ENCODE peak calls at places on chromosomes 5 and 9, in four cellular contexts. B, H, E and X are unnamed samples.

GRCh38 chr9:134637241-134637640 is 4.4 kb upstream of the COL5A1 start:
- DNase-seq in B (no peak), E (no peak), H (no peak), X (peak; percentile 83)

GRCh38 chr5:15544039-15544438 is 44.1 kb downstream of the FBXL7 start:
- DNase-seq in E (no peak), B (no peak), H (peak; percentile 73), X (no peak)

GRCh38 chr9:72980183-72980582 is 27.3 kb upstream of the ALDH1A1 start:
- DNase-seq in E (no peak), B (no peak), H (no peak), X (no peak)

GRCh38 chr5:142600611-142601360 is 85.1 kb downstream of the FGF1 start:
- DNase-seq in B (peak; percentile 85), E (no peak), H (peak; percentile 71), X (peak; percentile 83)

GRCh38 chr9:69122391-69123141 is 51.5 kb upstream of the TJP2 start:
- DNase-seq in E (peak; percentile 10), B (peak; percentile 79), H (peak; percentile 96), X (peak; percentile 57)

GRCh38 chr5:151740336-151740942 is 18.0 kb downstream of the ATOX1 start:
- DNase-seq in B (peak; percentile 91), E (peak; percentile 83), H (peak; percentile 97), X (peak; percentile 96)

GRCh38 chr5:76861616-76862015 is 11.8 kb downstream of the S100Z start:
- DNase-seq in B (no peak), E (no peak), H (peak; percentile 15), X (peak; percentile 39)

GRCh38 chr9:18255158-18255629 is 218.8 kb upstream of the ADAMTSL1 start:
- DNase-seq in E (peak; percentile 50), B (peak; percentile 70), H (peak; percentile 93), X (peak; percentile 82)

GRCh38 chr9:19937121-19937520 is 148.3 kb upstream of the SLC24A2 start:
- DNase-seq in B (no peak), H (no peak), E (no peak), X (no peak)

GRCh38 chr9:95385521-95385920 is 68.0 kb upstream of the FANCC start:
- DNase-seq in E (no peak), B (no peak), H (no peak), X (no peak)

GRCh38 chr9:134858051-134858841 is 22.4 kb upstream of the FCN2 start:
- DNase-seq in B (no peak), H (peak; percentile 57), E (peak; percentile 30), X (no peak)

GRCh38 chr5:163094492-163095180 is 342.8 kb upstream of the CCNG1 start:
- DNase-seq in B (no peak), E (no peak), H (no peak), X (no peak)

GRCh38 chr5:175658299-175659145 is 651 bp downstream of the HRH2 start:
- DNase-seq in E (no peak), H (no peak), B (no peak), X (no peak)

GRCh38 chr5:2266668-2267240 is 384.0 kb upstream of the IRX4 start:
- DNase-seq in E (no peak), H (no peak), B (no peak), X (no peak)

GRCh38 chr9:127767405-127767804 is 11.1 kb downstream of the SH2D3C start:
- DNase-seq in B (no peak), H (no peak), E (no peak), X (no peak)

GRCh38 chr5:67350600-67351315 is 154.2 kb upstream of the CD180 start:
- DNase-seq in H (no peak), E (no peak), B (no peak), X (no peak)

GRCh38 chr5:77630246-77631165 is 8.0 kb downstream of the OTP start:
- DNase-seq in B (no peak), E (peak; percentile 85), H (no peak), X (no peak)

GRCh38 chr5:13611604-13612003 is 332.9 kb downstream of the DNAH5 start:
- DNase-seq in E (no peak), H (no peak), B (no peak), X (no peak)

GRCh38 chr5:132221781-132222648 is 5.6 kb downstream of the P4HA2 start:
- DNase-seq in E (no peak), B (no peak), H (peak; percentile 99), X (peak; percentile 87)

GRCh38 chr5:121273818-121274433 is 577.8 kb upstream of the FTMT start:
- DNase-seq in B (peak; percentile 88), E (peak; percentile 82), H (peak; percentile 89), X (peak; percentile 29)

GRCh38 chr9:27117489-27118135 is 8.6 kb downstream of the TEK start:
- DNase-seq in H (peak; percentile 87), B (peak; percentile 34), E (peak; percentile 6), X (no peak)

GRCh38 chr9:15349892-15350761 is 43.1 kb upstream of the TTC39B start:
- DNase-seq in E (peak; percentile 38), H (peak; percentile 28), B (peak; percentile 51), X (no peak)

GRCh38 chr5:38400365-38400764 is 142.0 kb downstream of the EGFLAM start:
- DNase-seq in H (no peak), E (no peak), B (no peak), X (no peak)

GRCh38 chr9:36818965-36819870 is 214.8 kb downstream of the PAX5 start:
- DNase-seq in B (no peak), H (no peak), E (no peak), X (no peak)

GRCh38 chr9:116165912-116166311 is 12.3 kb downstream of the PAPPA start:
- DNase-seq in B (no peak), H (peak; percentile 74), E (no peak), X (peak; percentile 77)

GRCh38 chr9:4301971-4302427 is 2.1 kb upstream of the GLIS3 start:
- DNase-seq in E (peak; percentile 28), B (peak; percentile 95), H (peak; percentile 98), X (peak; percentile 77)

GRCh38 chr5:144864113-144864512 is 693.4 kb downstream of the KCTD16 start:
- DNase-seq in H (no peak), E (no peak), B (no peak), X (no peak)

GRCh38 chr9:85223506-85224108 is 518.1 kb downstream of the AGTPBP1 start:
- DNase-seq in B (no peak), E (no peak), H (peak; percentile 28), X (no peak)

GRCh38 chr9:101479337-101480045 is 43.9 kb upstream of the ALDOB start:
- DNase-seq in H (no peak), E (no peak), B (no peak), X (no peak)
- H3K4me3 ChIP-seq in H (no peak overlapping the region), E (no peak overlapping the region), B (no peak overlapping the region), X (no peak overlapping the region)

DNA sequence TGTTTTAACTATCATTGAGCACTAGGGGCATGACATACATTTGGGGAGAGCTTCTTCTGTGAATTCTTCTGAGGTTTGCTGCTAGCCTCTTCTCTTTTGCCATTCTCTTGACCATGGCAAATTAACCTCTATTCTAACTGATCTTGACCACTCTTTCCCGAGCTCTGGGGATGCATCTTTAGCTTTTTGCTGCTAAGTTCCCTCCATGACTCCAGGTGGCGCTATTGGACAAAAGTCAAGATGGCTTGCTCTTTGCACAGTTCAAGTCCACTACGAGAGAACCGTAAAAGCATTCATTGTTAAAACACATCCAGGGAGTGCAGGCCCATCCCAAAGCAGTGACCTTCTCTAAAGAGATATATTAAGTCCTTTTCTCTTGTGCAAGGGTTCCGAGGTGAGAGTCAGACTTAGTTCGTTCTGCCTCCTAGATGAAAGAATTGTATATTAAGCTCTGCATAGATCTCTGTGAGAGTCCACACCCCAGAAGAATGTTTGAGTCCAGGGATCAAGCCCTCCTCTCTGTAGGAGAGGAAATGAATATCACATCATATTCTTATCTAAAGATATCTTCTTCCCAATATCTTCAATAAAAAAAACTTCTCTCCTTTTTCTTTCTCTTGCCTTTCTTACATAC is 1152.9 kb upstream of the CDH6 start:
- DNase-seq in E (peak; percentile 5), H (peak; percentile 78), B (peak; percentile 73), X (peak; percentile 3)
- TF ChIP-seq CTCF in E (peak; percentile 62), H (peak; percentile 79), B (peak; percentile 90), X (no peak)

GRCh38 chr5:170011751-170012150 is 31.5 kb upstream of the INSYN2B start:
- DNase-seq in B (no peak), H (no peak), E (no peak), X (no peak)

GRCh38 chr5:170000155-170000554 is 19.9 kb upstream of the INSYN2B start:
- DNase-seq in B (no peak), E (no peak), H (no peak), X (no peak)

GRCh38 chr5:170006016-170006415 is 25.7 kb upstream of the INSYN2B start:
- DNase-seq in H (no peak), B (no peak), E (no peak), X (no peak)
- H3K4me3 ChIP-seq in H (no peak overlapping the region), B (no peak overlapping the region), E (no peak overlapping the region), X (no peak overlapping the region)

DNA sequence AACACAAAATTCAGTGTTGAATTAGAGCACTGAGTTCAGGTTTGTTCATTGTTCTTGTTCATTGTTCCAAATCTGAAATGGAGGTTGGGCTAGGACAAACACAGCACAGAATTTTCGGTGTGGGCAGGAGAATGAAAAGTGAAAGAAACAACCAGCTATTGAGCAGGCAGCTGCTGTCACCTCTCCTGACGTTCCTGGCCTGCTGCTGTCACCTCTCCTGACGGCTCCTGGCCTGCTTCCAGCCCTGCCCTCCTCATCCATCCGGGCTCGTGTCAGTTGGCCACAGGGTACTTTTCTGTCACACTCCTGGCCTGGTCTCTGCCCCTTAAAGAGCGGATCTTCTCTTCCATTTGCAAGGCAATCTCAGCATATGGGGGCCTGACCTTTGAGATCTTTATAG is 45.2 kb upstream of the CKMT2 start:
- DNase-seq in E (no peak), B (no peak), H (no peak), X (no peak)
- TF ChIP-seq CTCF in E (no peak), B (no peak), H (no peak), X (no peak)

DNA sequence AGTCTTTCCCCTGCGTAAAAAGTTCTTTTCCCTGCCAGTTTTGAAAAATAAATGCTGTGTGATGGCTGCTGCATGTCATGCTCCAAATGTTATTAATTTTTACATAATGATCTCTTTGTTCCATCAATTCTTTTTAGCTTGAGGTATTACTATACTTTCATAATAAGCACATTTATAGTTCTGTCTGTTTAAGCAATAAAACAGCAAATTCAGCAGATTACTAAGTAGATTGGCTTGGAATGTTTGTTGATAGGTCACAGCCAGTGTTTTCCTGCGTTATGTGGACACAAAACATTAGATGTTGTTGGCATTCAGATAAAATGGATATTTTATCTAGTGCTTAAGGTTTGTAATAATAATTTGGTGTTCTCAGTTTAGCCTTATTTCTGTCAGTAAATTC is 242.0 kb downstream of the KDM4C start:
- DNase-seq in E (no peak), B (no peak), H (no peak), X (no peak)
- H3K4me3 ChIP-seq in E (no peak overlapping the region), B (no peak overlapping the region), H (no peak overlapping the region), X (no peak overlapping the region)

GRCh38 chr5:45639038-45639437 is 57.1 kb downstream of the HCN1 start:
- DNase-seq in E (no peak), B (no peak), H (no peak), X (no peak)
- TF ChIP-seq CTCF in E (no peak), B (no peak), H (no peak), X (no peak)

DNA sequence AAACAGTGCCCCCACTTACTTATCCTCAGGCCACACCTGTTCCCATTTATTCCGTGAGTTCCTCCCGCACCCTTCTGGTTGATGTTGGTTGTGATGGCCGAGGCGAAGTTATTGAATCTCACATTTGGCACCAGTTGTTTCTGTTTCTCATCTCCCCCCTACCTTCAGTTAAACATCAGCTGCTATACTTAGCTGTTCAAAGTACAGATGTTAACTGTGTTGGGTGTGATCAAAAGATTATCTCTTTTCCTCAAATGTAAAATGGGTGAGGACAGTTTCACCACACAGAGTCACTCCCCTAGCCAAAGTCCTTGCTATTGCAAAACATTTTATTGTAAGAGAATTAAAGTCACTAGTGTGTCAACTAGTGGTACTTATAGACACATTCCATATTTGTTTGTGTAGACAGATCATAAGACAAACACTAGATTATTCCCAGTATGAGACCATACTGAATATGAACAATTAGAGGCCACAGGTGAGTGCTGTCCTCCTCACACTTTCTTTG is 43.2 kb upstream of the PRSS3 start:
- DNase-seq in H (no peak), B (no peak), E (no peak), X (no peak)
- H3K4me3 ChIP-seq in H (peak overlapping the region; percentile 15), B (no peak overlapping the region), E (no peak overlapping the region), X (no peak overlapping the region)